ENCODE peak calls at places on chromosomes 13 and 19, in six cellular contexts. One of them, this sample, is unnamed.

GRCh38 chr19:5940260-5941208 is 26.5 kb downstream of the CAPS start:
- DNase-seq in HEK293T: no peak
- DNase-seq in endothelial cell of umbilical vein: no peak
- DNase-seq in CD8-positive, alpha-beta T cell: no peak
- DNase-seq in spleen: no peak
- DNase-seq in HTR-8/SVneo: no peak
- DNase-seq in this sample: no peak

GRCh38 chr13:68872338-68872737 is 1235.3 kb upstream of the ATXN8OS start:
- DNase-seq in HEK293T: no peak
- DNase-seq in endothelial cell of umbilical vein: no peak
- DNase-seq in CD8-positive, alpha-beta T cell: no peak
- DNase-seq in spleen: no peak
- DNase-seq in HTR-8/SVneo: no peak
- DNase-seq in this sample: no peak

GRCh38 chr13:88887045-88887662 is 1216.0 kb downstream of the SLITRK5 start:
- DNase-seq in HEK293T: no peak
- DNase-seq in endothelial cell of umbilical vein: no peak
- DNase-seq in CD8-positive, alpha-beta T cell: no peak
- DNase-seq in spleen: peak; percentile 43
- DNase-seq in HTR-8/SVneo: no peak
- DNase-seq in this sample: no peak

GRCh38 chr19:48458016-48458415 is 2.6 kb downstream of the KCNJ14 start:
- DNase-seq in HEK293T: no peak
- DNase-seq in endothelial cell of umbilical vein: no peak
- DNase-seq in CD8-positive, alpha-beta T cell: no peak
- DNase-seq in spleen: no peak
- DNase-seq in HTR-8/SVneo: no peak
- DNase-seq in this sample: no peak

GRCh38 chr13:83975668-83976165 is 93.4 kb upstream of the SLITRK1 start:
- DNase-seq in HEK293T: no peak
- DNase-seq in endothelial cell of umbilical vein: no peak
- DNase-seq in CD8-positive, alpha-beta T cell: no peak
- DNase-seq in spleen: no peak
- DNase-seq in HTR-8/SVneo: no peak
- DNase-seq in this sample: no peak

GRCh38 chr19:57245066-57245465 is 4.6 kb downstream of the ZNF805 start:
- DNase-seq in HEK293T: no peak
- DNase-seq in endothelial cell of umbilical vein: no peak
- DNase-seq in CD8-positive, alpha-beta T cell: no peak
- DNase-seq in spleen: no peak
- DNase-seq in HTR-8/SVneo: no peak
- DNase-seq in this sample: no peak

GRCh38 chr19:31583148-31583547 is 233.9 kb upstream of the TSHZ3 start:
- DNase-seq in HEK293T: no peak
- DNase-seq in endothelial cell of umbilical vein: no peak
- DNase-seq in CD8-positive, alpha-beta T cell: no peak
- DNase-seq in spleen: no peak
- DNase-seq in HTR-8/SVneo: no peak
- DNase-seq in this sample: no peak

GRCh38 chr19:43524922-43525835 is 1.8 kb downstream of the ETHE1 start:
- DNase-seq in HEK293T: no peak
- DNase-seq in endothelial cell of umbilical vein: peak; percentile 51
- DNase-seq in CD8-positive, alpha-beta T cell: peak; percentile 21
- DNase-seq in spleen: no peak
- DNase-seq in HTR-8/SVneo: peak; percentile 75
- DNase-seq in this sample: peak; percentile 58

GRCh38 chr19:8459520-8460260 is 14.9 kb downstream of the HNRNPM start:
- DNase-seq in HEK293T: no peak
- DNase-seq in endothelial cell of umbilical vein: peak; percentile 43
- DNase-seq in CD8-positive, alpha-beta T cell: no peak
- DNase-seq in spleen: no peak
- DNase-seq in HTR-8/SVneo: peak; percentile 62
- DNase-seq in this sample: peak; percentile 46

GRCh38 chr19:38417544-38418506 is 8.2 kb downstream of the RASGRP4 start:
- DNase-seq in HEK293T: no peak
- DNase-seq in endothelial cell of umbilical vein: no peak
- DNase-seq in CD8-positive, alpha-beta T cell: peak; percentile 39
- DNase-seq in spleen: peak; percentile 95
- DNase-seq in HTR-8/SVneo: no peak
- DNase-seq in this sample: no peak

GRCh38 chr19:30799854-30800755 is 427.9 kb downstream of the ZNF536 start:
- DNase-seq in HEK293T: peak; percentile 81
- DNase-seq in endothelial cell of umbilical vein: no peak
- DNase-seq in CD8-positive, alpha-beta T cell: no peak
- DNase-seq in spleen: peak; percentile 84
- DNase-seq in HTR-8/SVneo: peak; percentile 20
- DNase-seq in this sample: no peak

GRCh38 chr13:31824705-31825512 is 85.6 kb downstream of the RXFP2 start:
- DNase-seq in HEK293T: no peak
- DNase-seq in endothelial cell of umbilical vein: no peak
- DNase-seq in CD8-positive, alpha-beta T cell: no peak
- DNase-seq in spleen: no peak
- DNase-seq in HTR-8/SVneo: no peak
- DNase-seq in this sample: no peak

GRCh38 chr13:37995052-37995451 is 125.5 kb upstream of the TRPC4 start:
- DNase-seq in HEK293T: peak; percentile 9
- DNase-seq in endothelial cell of umbilical vein: no peak
- DNase-seq in CD8-positive, alpha-beta T cell: no peak
- DNase-seq in spleen: no peak
- DNase-seq in HTR-8/SVneo: no peak
- DNase-seq in this sample: no peak

GRCh38 chr13:46546084-46546786 is 6.7 kb upstream of the LRCH1 start:
- DNase-seq in HEK293T: no peak
- DNase-seq in endothelial cell of umbilical vein: no peak
- DNase-seq in CD8-positive, alpha-beta T cell: no peak
- DNase-seq in spleen: no peak
- DNase-seq in HTR-8/SVneo: no peak
- DNase-seq in this sample: no peak

GRCh38 chr19:27971071-27971470 is 1241.9 kb downstream of the UQCRFS1 start:
- DNase-seq in HEK293T: no peak
- DNase-seq in endothelial cell of umbilical vein: no peak
- DNase-seq in CD8-positive, alpha-beta T cell: no peak
- DNase-seq in spleen: no peak
- DNase-seq in HTR-8/SVneo: no peak
- DNase-seq in this sample: no peak

GRCh38 chr13:33787051-33787591 is 30.8 kb upstream of the RFC3 start:
- DNase-seq in HEK293T: no peak
- DNase-seq in endothelial cell of umbilical vein: no peak
- DNase-seq in CD8-positive, alpha-beta T cell: no peak
- DNase-seq in spleen: no peak
- DNase-seq in HTR-8/SVneo: peak; percentile 7
- DNase-seq in this sample: no peak

GRCh38 chr19:17268754-17269153 is 1.5 kb downstream of the BABAM1 start:
- DNase-seq in HEK293T: no peak
- DNase-seq in endothelial cell of umbilical vein: no peak
- DNase-seq in CD8-positive, alpha-beta T cell: no peak
- DNase-seq in spleen: no peak
- DNase-seq in HTR-8/SVneo: no peak
- DNase-seq in this sample: no peak

GRCh38 chr13:112958127-112958989 is 10.7 kb upstream of the MCF2L start:
- DNase-seq in HEK293T: no peak
- DNase-seq in endothelial cell of umbilical vein: no peak
- DNase-seq in CD8-positive, alpha-beta T cell: no peak
- DNase-seq in spleen: peak; percentile 51
- DNase-seq in HTR-8/SVneo: no peak
- DNase-seq in this sample: peak; percentile 59

GRCh38 chr19:46271488-46272197 is 25.2 kb upstream of the HIF3A start:
- DNase-seq in HEK293T: no peak
- DNase-seq in endothelial cell of umbilical vein: peak; percentile 35
- DNase-seq in CD8-positive, alpha-beta T cell: no peak
- DNase-seq in spleen: no peak
- DNase-seq in HTR-8/SVneo: peak; percentile 56
- DNase-seq in this sample: peak; percentile 48

GRCh38 chr13:95643814-95644598 is 500 bp downstream of the DZIP1 start:
- DNase-seq in HEK293T: peak; percentile 41
- DNase-seq in endothelial cell of umbilical vein: peak; percentile 67
- DNase-seq in CD8-positive, alpha-beta T cell: no peak
- DNase-seq in spleen: peak; percentile 78
- DNase-seq in HTR-8/SVneo: peak; percentile 15
- DNase-seq in this sample: peak; percentile 48

GRCh38 chr19:55472463-55472862 is 4.0 kb upstream of the ZNF628 start:
- DNase-seq in HEK293T: no peak
- DNase-seq in endothelial cell of umbilical vein: no peak
- DNase-seq in CD8-positive, alpha-beta T cell: no peak
- DNase-seq in spleen: no peak
- DNase-seq in HTR-8/SVneo: no peak
- DNase-seq in this sample: no peak

GRCh38 chr13:57629391-57629804 is 2.1 kb upstream of the PCDH17 start:
- DNase-seq in HEK293T: peak; percentile 8
- DNase-seq in endothelial cell of umbilical vein: no peak
- DNase-seq in CD8-positive, alpha-beta T cell: no peak
- DNase-seq in spleen: peak; percentile 72
- DNase-seq in HTR-8/SVneo: no peak
- DNase-seq in this sample: peak; percentile 25

This sample was measured in dermis blood vessel endothelial cell.